ENCODE peak calls at places on chromosomes 5 and 9, in ten cellular contexts. L, K, Y, W, G, R, Z, M, X and F are unnamed samples.

GRCh38 chr5:145925353-145925752 is 11.0 kb upstream of the SH3RF2 start:
- DNase-seq in W (no peak), G (peak), X (no peak), K (peak), Z (no peak), Y (no peak), L (peak), R (peak), M (peak), F (peak)

GRCh38 chr9:33498387-33498786 is 24.7 kb upstream of the NOL6 start:
- DNase-seq in L (peak), Y (no peak), M (no peak), R (no peak), K (peak), X (no peak), W (no peak), G (no peak), Z (no peak), F (peak)

GRCh38 chr9:137434498-137435380 is 6.4 kb downstream of the ENTPD8 start:
- DNase-seq in X (peak), L (no peak), M (no peak), W (no peak), K (no peak), Y (no peak), R (no peak), Z (no peak), G (no peak), F (no peak)

GRCh38 chr9:88697764-88698436 is 162.9 kb downstream of the NXNL2 start:
- DNase-seq in W (no peak), K (no peak), G (no peak), Z (no peak), R (no peak), L (peak), Y (no peak), M (no peak), X (no peak), F (peak)

GRCh38 chr5:173626501-173626812 is 10.0 kb upstream of the BOD1 start:
- DNase-seq in X (no peak), R (no peak), Z (no peak), M (no peak), Y (no peak), W (no peak), G (no peak), K (no peak), L (no peak), F (no peak)

GRCh38 chr9:95409650-95410426 is 92.3 kb upstream of the FANCC start:
- DNase-seq in X (no peak), Y (no peak), G (peak), R (peak), K (peak), M (peak), L (peak), W (no peak), Z (no peak), F (peak)

GRCh38 chr5:909086-909485 is 16.4 kb downstream of the TRIP13 start:
- DNase-seq in M (peak), L (no peak), G (no peak), Y (no peak), R (no peak), X (no peak), Z (no peak), W (no peak), K (no peak), F (no peak)

GRCh38 chr9:110328763-110329162 is 8.9 kb downstream of the TXNDC8 start:
- DNase-seq in L (no peak), K (no peak), R (no peak), G (no peak), W (no peak), Z (no peak), X (no peak), M (no peak), Y (no peak), F (no peak)

GRCh38 chr5:99900302-99900811 is 634.8 kb upstream of the FAM174A start:
- DNase-seq in L (peak), M (peak), Z (no peak), G (peak), R (no peak), W (no peak), K (peak), Y (no peak), X (no peak), F (peak)

DNA sequence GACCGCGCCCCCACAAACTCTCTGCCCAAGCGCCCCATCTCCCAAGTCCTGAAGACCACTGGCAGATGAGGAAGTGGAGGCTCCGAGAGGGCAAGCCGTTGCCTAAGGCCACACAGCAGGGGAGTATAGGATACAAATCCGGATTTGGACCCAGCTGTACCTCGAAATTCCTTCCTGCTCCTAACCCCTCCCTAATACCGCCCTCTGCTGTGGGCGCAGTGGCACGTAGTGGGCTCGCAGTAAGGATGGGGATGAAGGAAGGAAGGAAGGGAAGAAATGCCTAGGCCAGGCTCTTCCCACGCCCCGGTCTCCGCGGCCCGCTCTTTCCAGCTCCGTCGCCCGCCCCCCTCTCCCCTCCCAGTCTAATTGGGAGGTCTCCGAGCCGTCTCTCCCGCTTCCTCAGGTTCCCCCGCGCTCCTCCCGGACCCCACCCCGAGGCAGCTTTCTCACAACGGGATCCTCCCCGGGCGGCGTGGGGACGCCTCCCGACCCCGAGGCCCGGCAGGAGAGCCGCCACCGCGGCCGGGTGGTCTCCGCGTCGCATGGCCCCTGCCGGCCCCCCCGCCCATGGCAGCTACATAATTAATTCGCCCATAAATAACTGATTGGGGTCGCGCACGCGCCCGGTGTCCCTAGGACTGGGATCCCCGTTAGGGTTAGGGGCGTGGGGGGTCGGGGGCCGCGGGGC is 138.9 kb downstream of the C9orf50 start:
- DNase-seq in R (no peak), W (no peak), M (no peak), X (no peak), Y (no peak), K (peak), Z (peak), G (peak), L (no peak), F (peak)
- TF ChIP-seq CTCF in R (peak), W (no peak), M (peak), X (no peak), Y (peak), K (peak), Z (peak), G (peak), L (peak), F (peak)

GRCh38 chr5:60597570-60597969 is 102.4 kb downstream of the DEPDC1B start:
- DNase-seq in W (no peak), K (no peak), M (no peak), Y (no peak), R (no peak), G (no peak), X (no peak), Z (no peak), L (peak), F (no peak)
- H3K4me3 ChIP-seq in W (no peak), K (no peak), M (no peak), Y (no peak), R (no peak), G (no peak), X (no peak), Z (peak), L (no peak), F (no peak)

GRCh38 chr5:114097570-114097969 is 264.3 kb upstream of the KCNN2 start:
- DNase-seq in L (no peak), X (no peak), M (no peak), K (peak), W (no peak), R (no peak), Y (no peak), G (no peak), Z (no peak), F (peak)

GRCh38 chr5:114099161-114099560 is 262.7 kb upstream of the KCNN2 start:
- DNase-seq in L (no peak), X (no peak), M (no peak), Y (no peak), Z (no peak), W (no peak), K (no peak), G (no peak), R (no peak), F (no peak)

GRCh38 chr5:114101153-114101552 is 260.7 kb upstream of the KCNN2 start:
- DNase-seq in W (no peak), Y (no peak), X (no peak), Z (no peak), K (peak), L (peak), R (peak), G (peak), M (peak), F (peak)
- TF ChIP-seq CTCF in W (peak), Y (no peak), X (peak), Z (no peak), K (peak), L (peak), R (peak), G (peak), M (peak), F (peak)

DNA sequence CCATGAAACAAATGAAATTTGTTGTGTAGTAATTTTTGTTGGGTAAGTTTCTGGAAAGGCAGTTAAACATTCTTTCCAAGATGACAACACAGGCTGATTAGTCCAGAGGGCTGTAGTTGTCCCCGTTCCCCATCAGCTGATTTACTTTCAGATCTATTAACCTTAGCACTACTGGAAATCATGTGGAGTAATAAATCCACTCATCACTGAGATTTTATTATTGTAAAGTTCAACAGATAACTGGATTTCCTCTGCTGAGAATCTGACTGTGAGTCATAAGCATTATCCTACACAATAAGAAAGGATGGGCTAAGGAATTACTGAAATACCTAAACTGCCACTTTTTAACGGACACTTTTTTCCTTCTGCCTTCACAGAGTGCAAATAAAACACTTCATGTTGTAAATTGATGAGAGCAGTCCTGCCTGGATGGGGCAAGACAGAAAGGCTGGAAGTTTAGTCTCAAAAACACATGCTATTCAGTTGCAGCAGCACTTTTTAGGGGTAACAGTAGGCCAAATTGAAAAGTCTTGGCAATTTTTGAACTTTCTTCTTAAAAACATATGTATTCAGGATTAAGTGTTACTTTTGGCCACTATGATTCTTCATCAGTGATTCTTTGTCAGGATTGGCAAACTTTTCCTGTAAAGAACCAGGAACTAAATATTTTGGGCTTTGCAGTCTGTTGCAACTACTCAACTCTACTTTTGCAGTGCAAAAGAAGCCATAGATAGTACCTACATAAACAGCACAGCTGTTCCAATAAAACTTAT is 7.1 kb downstream of the STOM start:
- DNase-seq in K (peak), Z (no peak), L (peak), M (peak), R (peak), Y (no peak), X (no peak), G (peak), W (peak), F (peak)
- H3K4me3 ChIP-seq in K (no peak), Z (peak), L (no peak), M (no peak), R (no peak), Y (no peak), X (no peak), G (no peak), W (no peak), F (no peak)

GRCh38 chr5:79513519-79514390 is at the start of gene HOMER1:
- DNase-seq in L (peak), K (peak), X (peak), M (peak), R (peak), Y (no peak), W (peak), Z (peak), G (peak), F (peak)
- TF ChIP-seq CTCF in L (no peak), K (no peak), X (peak), M (no peak), R (no peak), Y (no peak), W (no peak), Z (no peak), G (no peak), F (no peak)

GRCh38 chr9:3507395-3508077 is 18.3 kb downstream of the RFX3 start:
- DNase-seq in G (no peak), L (no peak), K (no peak), Y (no peak), Z (no peak), M (peak), W (no peak), R (no peak), X (no peak), F (no peak)

GRCh38 chr9:3508078-3508431 is 17.7 kb downstream of the RFX3 start:
- DNase-seq in R (no peak), Y (no peak), G (no peak), K (no peak), L (no peak), Z (no peak), M (no peak), X (no peak), W (no peak), F (no peak)

GRCh38 chr9:3509926-3510325 is 15.9 kb downstream of the RFX3 start:
- DNase-seq in R (no peak), K (no peak), M (no peak), G (no peak), Y (no peak), X (no peak), L (no peak), W (no peak), Z (no peak), F (no peak)

GRCh38 chr9:3510796-3511195 is 15.0 kb downstream of the RFX3 start:
- DNase-seq in Y (no peak), W (no peak), X (no peak), K (no peak), Z (no peak), G (no peak), R (no peak), L (no peak), M (no peak), F (no peak)

DNA sequence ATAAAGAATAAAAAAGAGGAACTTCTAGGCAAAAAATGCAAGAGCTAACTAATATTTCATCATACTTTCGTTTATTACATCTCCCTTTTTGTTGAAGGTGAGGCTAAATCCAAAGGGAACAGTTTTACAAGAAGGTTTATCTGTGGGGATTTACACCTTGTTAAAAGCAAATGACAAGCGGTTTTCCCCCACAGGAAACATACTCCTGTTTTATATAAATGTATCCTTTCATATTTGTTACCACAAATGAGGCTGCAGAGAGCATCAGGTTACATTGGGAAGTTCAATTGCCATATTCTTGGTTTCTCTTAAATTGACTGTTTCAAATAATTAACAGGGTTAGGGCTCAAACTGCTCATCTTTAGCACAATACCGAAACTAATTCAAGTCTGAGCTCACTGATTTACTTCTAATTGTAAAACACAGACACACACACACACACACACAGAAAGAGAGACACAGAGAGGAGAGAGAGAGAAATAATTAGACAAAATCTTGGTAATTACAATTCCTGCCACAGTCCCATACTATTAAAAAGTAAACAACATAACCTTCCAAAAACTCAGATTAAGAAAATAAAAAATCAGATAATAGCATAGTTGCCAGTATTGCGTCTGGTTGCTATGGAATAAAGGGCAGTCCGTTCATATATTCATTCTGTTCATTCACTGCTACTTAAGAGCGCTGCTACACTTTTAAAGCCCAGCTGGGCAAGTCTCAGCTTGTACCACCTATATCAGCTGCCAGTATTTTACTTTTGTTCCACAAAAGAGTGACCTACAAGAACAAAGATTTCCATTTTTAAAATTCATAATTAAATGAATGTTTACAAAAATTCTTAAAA is 17.0 kb downstream of the RFX3 start:
- DNase-seq in W (no peak), K (peak), Z (no peak), R (no peak), Y (no peak), L (peak), G (peak), M (peak), X (no peak), F (no peak)
- H3K4me3 ChIP-seq in W (no peak), K (no peak), Z (no peak), R (no peak), Y (no peak), L (peak), G (no peak), M (peak), X (peak), F (no peak)

GRCh38 chr9:79570449-79571308 is 1.1 kb upstream of the TLE4 start:
- DNase-seq in W (peak), M (peak), X (peak), L (peak), Y (peak), K (peak), G (peak), Z (peak), R (no peak), F (peak)

GRCh38 chr9:79565245-79565644 is 6.5 kb upstream of the TLE4 start:
- DNase-seq in X (no peak), W (no peak), M (peak), Z (no peak), Y (no peak), K (peak), R (peak), G (no peak), L (no peak), F (no peak)

GRCh38 chr9:79568337-79569084 is 3.3 kb upstream of the TLE4 start:
- DNase-seq in K (no peak), Z (no peak), R (no peak), M (no peak), X (no peak), W (no peak), G (no peak), L (no peak), Y (no peak), F (no peak)

GRCh38 chr9:79569814-79570448 is 1.8 kb upstream of the TLE4 start:
- DNase-seq in W (no peak), G (no peak), K (no peak), Y (no peak), L (no peak), X (no peak), M (no peak), Z (no peak), R (no peak), F (no peak)

DNA sequence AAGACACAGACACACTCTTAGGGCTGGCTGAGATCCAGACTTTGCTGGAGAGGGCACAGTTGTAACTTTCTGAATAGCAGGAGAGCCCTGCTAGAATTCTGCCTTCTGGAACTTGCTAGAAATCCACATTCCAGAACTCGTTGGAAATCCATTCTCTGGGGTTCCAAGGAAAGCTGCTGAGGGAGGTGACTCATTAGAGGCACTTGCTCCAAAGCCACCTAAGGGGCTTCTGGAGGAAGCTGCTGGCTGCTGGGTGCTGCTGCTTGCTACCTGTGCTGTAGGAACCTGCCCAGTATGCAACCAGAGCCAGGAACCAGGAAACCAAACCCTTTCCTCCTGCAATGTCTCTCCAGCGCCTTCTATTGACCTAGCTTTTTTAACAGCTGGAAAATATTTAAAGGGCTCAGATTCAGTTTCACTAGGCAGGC is 4.1 kb upstream of the TLE4 start:
- DNase-seq in R (no peak), G (no peak), K (no peak), Z (no peak), Y (no peak), M (no peak), X (no peak), W (no peak), L (no peak), F (no peak)
- TF ChIP-seq CTCF in R (no peak), G (peak), K (no peak), Z (no peak), Y (peak), M (peak), X (no peak), W (no peak), L (no peak), F (peak)